ENCODE peak calls at places on chromosomes 13 and 19, in eight cellular contexts. One of them, this sample, is unnamed.

GRCh38 chr13:64272681-64273080 is 2857.0 kb upstream of the PCDH20 start:
- DNase-seq in OCI-LY7: no peak
- DNase-seq in DND-41: no peak
- DNase-seq in fibroblast of pulmonary artery: no peak
- DNase-seq in suprapubic skin: no peak
- DNase-seq in sigmoid colon: no peak
- DNase-seq in AG09309: no peak
- DNase-seq in epithelial cell of proximal tubule: no peak
- DNase-seq in this sample: no peak

GRCh38 chr13:44458313-44458975 is 84.8 kb downstream of the SERP2 start:
- DNase-seq in OCI-LY7: no peak
- DNase-seq in DND-41: no peak
- DNase-seq in fibroblast of pulmonary artery: no peak
- DNase-seq in suprapubic skin: no peak
- DNase-seq in sigmoid colon: no peak
- DNase-seq in AG09309: no peak
- DNase-seq in epithelial cell of proximal tubule: no peak
- DNase-seq in this sample: no peak

GRCh38 chr19:40928859-40929258 is 46.8 kb upstream of the CYP2A7 start:
- DNase-seq in OCI-LY7: no peak
- DNase-seq in DND-41: no peak
- DNase-seq in fibroblast of pulmonary artery: peak
- DNase-seq in suprapubic skin: no peak
- DNase-seq in sigmoid colon: no peak
- DNase-seq in AG09309: no peak
- DNase-seq in epithelial cell of proximal tubule: no peak
- DNase-seq in this sample: no peak

GRCh38 chr13:22517544-22517943 is 663.2 kb upstream of the SGCG start:
- DNase-seq in OCI-LY7: no peak
- DNase-seq in DND-41: no peak
- DNase-seq in fibroblast of pulmonary artery: no peak
- DNase-seq in suprapubic skin: no peak
- DNase-seq in sigmoid colon: no peak
- DNase-seq in AG09309: no peak
- DNase-seq in epithelial cell of proximal tubule: no peak
- DNase-seq in this sample: no peak

GRCh38 chr19:46909356-46909755 is 48.6 kb downstream of the ARHGAP35 start:
- DNase-seq in OCI-LY7: no peak
- DNase-seq in DND-41: no peak
- DNase-seq in fibroblast of pulmonary artery: no peak
- DNase-seq in suprapubic skin: no peak
- DNase-seq in sigmoid colon: no peak
- DNase-seq in AG09309: no peak
- DNase-seq in epithelial cell of proximal tubule: no peak
- DNase-seq in this sample: no peak

GRCh38 chr19:6744381-6745288 is 5.2 kb downstream of the TRIP10 start:
- DNase-seq in OCI-LY7: no peak
- DNase-seq in DND-41: no peak
- DNase-seq in fibroblast of pulmonary artery: peak
- DNase-seq in suprapubic skin: peak
- DNase-seq in sigmoid colon: peak
- DNase-seq in AG09309: no peak
- DNase-seq in epithelial cell of proximal tubule: no peak
- DNase-seq in this sample: peak

GRCh38 chr19:41940443-41941409 is 12.5 kb upstream of the ERFL start:
- DNase-seq in OCI-LY7: no peak
- DNase-seq in DND-41: no peak
- DNase-seq in fibroblast of pulmonary artery: no peak
- DNase-seq in suprapubic skin: no peak
- DNase-seq in sigmoid colon: no peak
- DNase-seq in AG09309: no peak
- DNase-seq in epithelial cell of proximal tubule: no peak
- DNase-seq in this sample: no peak

GRCh38 chr13:26996965-26997752 is 174.5 kb downstream of the USP12 start:
- DNase-seq in OCI-LY7: peak
- DNase-seq in DND-41: no peak
- DNase-seq in fibroblast of pulmonary artery: no peak
- DNase-seq in suprapubic skin: peak
- DNase-seq in sigmoid colon: peak
- DNase-seq in AG09309: no peak
- DNase-seq in epithelial cell of proximal tubule: no peak
- DNase-seq in this sample: no peak

GRCh38 chr13:61664821-61665705 is 249.4 kb upstream of the PCDH20 start:
- DNase-seq in OCI-LY7: no peak
- DNase-seq in DND-41: no peak
- DNase-seq in fibroblast of pulmonary artery: peak
- DNase-seq in suprapubic skin: no peak
- DNase-seq in sigmoid colon: no peak
- DNase-seq in AG09309: no peak
- DNase-seq in epithelial cell of proximal tubule: peak
- DNase-seq in this sample: no peak

GRCh38 chr19:48175578-48175977 is 5.1 kb downstream of the ZSWIM9 start:
- DNase-seq in OCI-LY7: no peak
- DNase-seq in DND-41: no peak
- DNase-seq in fibroblast of pulmonary artery: no peak
- DNase-seq in suprapubic skin: no peak
- DNase-seq in sigmoid colon: no peak
- DNase-seq in AG09309: no peak
- DNase-seq in epithelial cell of proximal tubule: no peak
- DNase-seq in this sample: no peak

GRCh38 chr19:35042056-35042730 is 672 bp downstream of the HPN start:
- DNase-seq in OCI-LY7: no peak
- DNase-seq in DND-41: no peak
- DNase-seq in fibroblast of pulmonary artery: no peak
- DNase-seq in suprapubic skin: no peak
- DNase-seq in sigmoid colon: no peak
- DNase-seq in AG09309: no peak
- DNase-seq in epithelial cell of proximal tubule: no peak
- DNase-seq in this sample: no peak

GRCh38 chr13:37085656-37086055 is 19.8 kb downstream of the CSNK1A1L start:
- DNase-seq in OCI-LY7: no peak
- DNase-seq in DND-41: no peak
- DNase-seq in fibroblast of pulmonary artery: no peak
- DNase-seq in suprapubic skin: no peak
- DNase-seq in sigmoid colon: no peak
- DNase-seq in AG09309: no peak
- DNase-seq in epithelial cell of proximal tubule: no peak
- DNase-seq in this sample: peak

GRCh38 chr19:47274891-47275865 is 493 bp downstream of the INAFM1 start:
- DNase-seq in OCI-LY7: no peak
- DNase-seq in DND-41: peak
- DNase-seq in fibroblast of pulmonary artery: peak
- DNase-seq in suprapubic skin: no peak
- DNase-seq in sigmoid colon: peak
- DNase-seq in AG09309: no peak
- DNase-seq in epithelial cell of proximal tubule: no peak
- DNase-seq in this sample: peak

GRCh38 chr13:107275945-107276614 is 708.1 kb upstream of the ARGLU1 start:
- DNase-seq in OCI-LY7: no peak
- DNase-seq in DND-41: no peak
- DNase-seq in fibroblast of pulmonary artery: peak
- DNase-seq in suprapubic skin: no peak
- DNase-seq in sigmoid colon: no peak
- DNase-seq in AG09309: no peak
- DNase-seq in epithelial cell of proximal tubule: no peak
- DNase-seq in this sample: peak

GRCh38 chr19:38556521-38557174 is 61.1 kb downstream of the MAP4K1 start:
- DNase-seq in OCI-LY7: peak
- DNase-seq in DND-41: no peak
- DNase-seq in fibroblast of pulmonary artery: peak
- DNase-seq in suprapubic skin: no peak
- DNase-seq in sigmoid colon: no peak
- DNase-seq in AG09309: no peak
- DNase-seq in epithelial cell of proximal tubule: no peak
- DNase-seq in this sample: no peak

DNA sequence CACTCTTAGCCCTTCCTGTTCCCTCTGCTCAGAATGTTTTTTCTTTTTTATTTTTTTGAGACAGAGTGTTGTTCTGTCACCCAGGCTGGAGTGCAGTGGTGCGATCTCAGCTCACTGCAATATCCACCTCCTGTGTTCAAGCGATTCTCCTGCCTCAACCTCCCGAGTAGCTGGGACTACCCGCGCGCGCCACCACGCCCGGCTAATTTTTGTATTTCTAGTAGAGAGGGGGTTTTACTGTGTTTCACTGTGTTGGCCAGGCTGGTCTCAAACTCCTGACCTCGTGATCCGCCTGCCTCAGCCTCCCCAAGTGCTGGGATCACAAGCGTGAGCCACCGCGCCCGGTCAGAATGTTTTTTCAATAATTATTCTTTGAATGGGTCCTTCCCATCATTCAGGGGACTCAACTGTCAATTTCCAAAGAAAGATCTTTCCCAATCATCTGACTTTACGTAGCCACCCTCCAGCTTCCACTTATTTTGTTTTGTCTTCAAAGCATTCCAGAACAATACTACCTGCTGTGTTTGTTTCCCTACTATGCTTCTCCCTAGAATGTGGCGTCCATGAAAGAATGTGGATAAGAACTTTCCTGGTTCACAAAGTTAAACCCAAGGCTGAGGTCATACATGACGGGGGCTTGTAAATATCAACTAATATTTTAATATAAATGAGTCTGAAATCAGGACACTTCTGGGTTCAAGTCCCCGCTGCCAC is 1.2 kb downstream of the NDUFA7 start:
- DNase-seq in OCI-LY7: no peak
- DNase-seq in DND-41: no peak
- DNase-seq in fibroblast of pulmonary artery: no peak
- DNase-seq in suprapubic skin: no peak
- DNase-seq in sigmoid colon: no peak
- DNase-seq in AG09309: no peak
- DNase-seq in epithelial cell of proximal tubule: no peak
- DNase-seq in this sample: no peak
- H3K4me3 ChIP-seq in OCI-LY7: peak
- H3K4me3 ChIP-seq in DND-41: peak
- H3K4me3 ChIP-seq in fibroblast of pulmonary artery: peak
- H3K4me3 ChIP-seq in suprapubic skin: peak
- H3K4me3 ChIP-seq in sigmoid colon: peak
- H3K4me3 ChIP-seq in AG09309: peak
- H3K4me3 ChIP-seq in epithelial cell of proximal tubule: peak
- H3K4me3 ChIP-seq in this sample: peak

GRCh38 chr19:12737666-12738351 is 512 bp downstream of the GET3 start:
- DNase-seq in OCI-LY7: no peak
- DNase-seq in DND-41: no peak
- DNase-seq in fibroblast of pulmonary artery: no peak
- DNase-seq in suprapubic skin: no peak
- DNase-seq in sigmoid colon: no peak
- DNase-seq in AG09309: no peak
- DNase-seq in epithelial cell of proximal tubule: no peak
- DNase-seq in this sample: no peak

GRCh38 chr19:12733907-12734214 is 623 bp downstream of the TRIR start:
- DNase-seq in OCI-LY7: no peak
- DNase-seq in DND-41: no peak
- DNase-seq in fibroblast of pulmonary artery: no peak
- DNase-seq in suprapubic skin: no peak
- DNase-seq in sigmoid colon: no peak
- DNase-seq in AG09309: no peak
- DNase-seq in epithelial cell of proximal tubule: no peak
- DNase-seq in this sample: no peak

GRCh38 chr19:12733369-12733896 is 1.1 kb downstream of the TRIR start:
- DNase-seq in OCI-LY7: peak
- DNase-seq in DND-41: peak
- DNase-seq in fibroblast of pulmonary artery: peak
- DNase-seq in suprapubic skin: no peak
- DNase-seq in sigmoid colon: no peak
- DNase-seq in AG09309: no peak
- DNase-seq in epithelial cell of proximal tubule: no peak
- DNase-seq in this sample: peak

GRCh38 chr19:12731337-12731736 is 3.1 kb downstream of the TRIR start:
- DNase-seq in OCI-LY7: no peak
- DNase-seq in DND-41: no peak
- DNase-seq in fibroblast of pulmonary artery: no peak
- DNase-seq in suprapubic skin: no peak
- DNase-seq in sigmoid colon: no peak
- DNase-seq in AG09309: no peak
- DNase-seq in epithelial cell of proximal tubule: no peak
- DNase-seq in this sample: no peak

GRCh38 chr19:12736854-12737665 is at the start of gene GET3:
- DNase-seq in OCI-LY7: peak
- DNase-seq in DND-41: peak
- DNase-seq in fibroblast of pulmonary artery: peak
- DNase-seq in suprapubic skin: peak
- DNase-seq in sigmoid colon: peak
- DNase-seq in AG09309: peak
- DNase-seq in epithelial cell of proximal tubule: peak
- DNase-seq in this sample: peak
- TF ChIP-seq CTCF in OCI-LY7: no peak
- TF ChIP-seq CTCF in DND-41: no peak
- TF ChIP-seq CTCF in fibroblast of pulmonary artery: no peak
- TF ChIP-seq CTCF in suprapubic skin: no peak
- TF ChIP-seq CTCF in sigmoid colon: no peak
- TF ChIP-seq CTCF in AG09309: no peak
- TF ChIP-seq CTCF in epithelial cell of proximal tubule: no peak
- TF ChIP-seq CTCF in this sample: no peak

GRCh38 chr19:1744133-1744665 is 9.1 kb upstream of the ONECUT3 start:
- DNase-seq in OCI-LY7: no peak
- DNase-seq in DND-41: no peak
- DNase-seq in fibroblast of pulmonary artery: no peak
- DNase-seq in suprapubic skin: no peak
- DNase-seq in sigmoid colon: no peak
- DNase-seq in AG09309: no peak
- DNase-seq in epithelial cell of proximal tubule: no peak
- DNase-seq in this sample: no peak

GRCh38 chr19:1742989-1743696 is 10.2 kb upstream of the ONECUT3 start:
- DNase-seq in OCI-LY7: no peak
- DNase-seq in DND-41: no peak
- DNase-seq in fibroblast of pulmonary artery: no peak
- DNase-seq in suprapubic skin: no peak
- DNase-seq in sigmoid colon: no peak
- DNase-seq in AG09309: no peak
- DNase-seq in epithelial cell of proximal tubule: no peak
- DNase-seq in this sample: no peak

GRCh38 chr19:1745589-1746031 is 7.7 kb upstream of the ONECUT3 start:
- DNase-seq in OCI-LY7: no peak
- DNase-seq in DND-41: no peak
- DNase-seq in fibroblast of pulmonary artery: peak
- DNase-seq in suprapubic skin: no peak
- DNase-seq in sigmoid colon: no peak
- DNase-seq in AG09309: no peak
- DNase-seq in epithelial cell of proximal tubule: no peak
- DNase-seq in this sample: no peak

GRCh38 chr19:1746401-1747284 is 6.7 kb upstream of the ONECUT3 start:
- DNase-seq in OCI-LY7: no peak
- DNase-seq in DND-41: no peak
- DNase-seq in fibroblast of pulmonary artery: peak
- DNase-seq in suprapubic skin: no peak
- DNase-seq in sigmoid colon: no peak
- DNase-seq in AG09309: no peak
- DNase-seq in epithelial cell of proximal tubule: no peak
- DNase-seq in this sample: peak

GRCh38 chr19:1744822-1745563 is 8.3 kb upstream of the ONECUT3 start:
- DNase-seq in OCI-LY7: no peak
- DNase-seq in DND-41: no peak
- DNase-seq in fibroblast of pulmonary artery: no peak
- DNase-seq in suprapubic skin: no peak
- DNase-seq in sigmoid colon: no peak
- DNase-seq in AG09309: no peak
- DNase-seq in epithelial cell of proximal tubule: no peak
- DNase-seq in this sample: no peak
- H3K4me3 ChIP-seq in OCI-LY7: no peak
- H3K4me3 ChIP-seq in DND-41: no peak
- H3K4me3 ChIP-seq in fibroblast of pulmonary artery: no peak
- H3K4me3 ChIP-seq in suprapubic skin: no peak
- H3K4me3 ChIP-seq in sigmoid colon: no peak
- H3K4me3 ChIP-seq in AG09309: no peak
- H3K4me3 ChIP-seq in epithelial cell of proximal tubule: peak
- H3K4me3 ChIP-seq in this sample: no peak

GRCh38 chr13:98827449-98827848 is 75.0 kb upstream of the SLC15A1 start:
- DNase-seq in OCI-LY7: no peak
- DNase-seq in DND-41: no peak
- DNase-seq in fibroblast of pulmonary artery: no peak
- DNase-seq in suprapubic skin: no peak
- DNase-seq in sigmoid colon: no peak
- DNase-seq in AG09309: no peak
- DNase-seq in epithelial cell of proximal tubule: no peak
- DNase-seq in this sample: no peak
- TF ChIP-seq CTCF in OCI-LY7: no peak
- TF ChIP-seq CTCF in DND-41: no peak
- TF ChIP-seq CTCF in fibroblast of pulmonary artery: no peak
- TF ChIP-seq CTCF in suprapubic skin: no peak
- TF ChIP-seq CTCF in sigmoid colon: no peak
- TF ChIP-seq CTCF in AG09309: no peak
- TF ChIP-seq CTCF in epithelial cell of proximal tubule: peak
- TF ChIP-seq CTCF in this sample: no peak

This sample was measured in fibroblast of mammary gland.